ENCODE peak calls at places on chromosomes 12 and 14, in eight cellular contexts. U is HepG2, H is A549, K is K562, S is IMR-90, O is H1, P is SK-N-SH, Q is GM12878. I is an unnamed sample.

GRCh38 chr12:81692008-81692407 is 67.1 kb downstream of the PPFIA2 start:
- DNase-seq in U (no peak), H (no peak), K (no peak), S (no peak), O (no peak), P (no peak), Q (no peak), I (no peak)

GRCh38 chr14:20873370-20874177 is 17.6 kb upstream of the RNASE3 start:
- DNase-seq in U (peak), H (peak), K (peak), S (peak), O (peak), P (peak), Q (no peak), I (peak)

GRCh38 chr14:74512431-74512830 is 18.9 kb downstream of the ISCA2 start:
- DNase-seq in U (no peak), H (no peak), K (no peak), S (no peak), O (no peak), P (no peak), Q (no peak), I (no peak)

GRCh38 chr14:92368001-92368400 is 45.0 kb downstream of the SLC24A4 start:
- DNase-seq in U (no peak), H (no peak), K (no peak), S (no peak), O (no peak), P (no peak), Q (no peak), I (no peak)

GRCh38 chr14:77268989-77269595 is 1.9 kb downstream of the NGB start:
- DNase-seq in U (no peak), H (no peak), K (no peak), S (no peak), O (no peak), P (no peak), Q (no peak), I (no peak)

GRCh38 chr12:99232324-99232723 is 415.2 kb upstream of the GARIN6 start:
- DNase-seq in U (no peak), H (no peak), K (no peak), S (no peak), O (no peak), P (no peak), Q (no peak), I (no peak)

GRCh38 chr12:10466311-10466710 is 13.1 kb upstream of the KLRC1 start:
- DNase-seq in U (no peak), H (no peak), K (no peak), S (no peak), O (no peak), P (no peak), Q (no peak), I (no peak)

GRCh38 chr14:87260460-87260859 is 732.5 kb downstream of the GALC start:
- DNase-seq in U (no peak), H (no peak), K (no peak), S (no peak), O (no peak), P (no peak), Q (no peak), I (no peak)

GRCh38 chr14:56150645-56151345 is 32.6 kb downstream of the PELI2 start:
- DNase-seq in U (no peak), H (peak), K (no peak), S (no peak), O (no peak), P (no peak), Q (no peak), I (no peak)

GRCh38 chr12:73947627-73948026 is 590.0 kb upstream of the ATXN7L3B start:
- DNase-seq in U (no peak), H (no peak), K (no peak), S (no peak), O (no peak), P (no peak), Q (no peak), I (no peak)

GRCh38 chr12:77686760-77687159 is 143.9 kb upstream of the NAV3 start:
- DNase-seq in U (no peak), H (no peak), K (no peak), S (peak), O (no peak), P (no peak), Q (no peak), I (no peak)

GRCh38 chr12:130830246-130830551 is 8.9 kb downstream of the STX2 start:
- DNase-seq in U (no peak), H (no peak), K (peak), S (no peak), O (no peak), P (no peak), Q (no peak), I (no peak)

GRCh38 chr14:49594347-49595089 is 4.2 kb upstream of the LRR1 start:
- DNase-seq in U (no peak), H (peak), K (peak), S (peak), O (no peak), P (no peak), Q (peak), I (no peak)

GRCh38 chr14:62778847-62779246 is 266.4 kb downstream of the KCNH5 start:
- DNase-seq in U (no peak), H (no peak), K (no peak), S (peak), O (no peak), P (no peak), Q (no peak), I (no peak)

GRCh38 chr12:127829974-127830543 is 436.9 kb upstream of the TMEM132C start:
- DNase-seq in U (no peak), H (no peak), K (no peak), S (no peak), O (no peak), P (peak), Q (no peak), I (no peak)

GRCh38 chr12:127830730-127831129 is 436.2 kb upstream of the TMEM132C start:
- DNase-seq in U (no peak), H (no peak), K (no peak), S (no peak), O (no peak), P (no peak), Q (no peak), I (no peak)

DNA sequence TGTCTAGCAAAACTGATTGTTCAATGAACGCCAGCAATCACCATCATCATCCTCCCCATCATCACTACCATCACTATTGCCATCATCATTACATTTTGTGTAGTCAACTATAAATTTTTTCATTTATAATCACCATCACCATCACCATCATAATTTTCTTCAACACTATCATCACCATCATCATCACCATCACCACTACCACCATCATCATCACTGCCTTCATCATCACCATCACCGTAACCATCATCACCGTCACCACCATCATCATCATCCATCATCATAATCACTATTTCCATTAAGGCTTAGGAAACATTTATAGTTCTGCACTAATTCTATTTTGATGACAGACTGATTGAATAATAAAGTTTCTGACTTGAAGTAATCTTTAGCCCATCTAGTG is 434.8 kb upstream of the TMEM132C start:
- DNase-seq in U (no peak), H (no peak), K (no peak), S (no peak), O (no peak), P (no peak), Q (no peak), I (no peak)
- TF ChIP-seq RAD21 in U (no peak), H (no peak), K (no peak), S (no peak), O (no peak), P (no peak), Q (no peak), I (no peak)

DNA sequence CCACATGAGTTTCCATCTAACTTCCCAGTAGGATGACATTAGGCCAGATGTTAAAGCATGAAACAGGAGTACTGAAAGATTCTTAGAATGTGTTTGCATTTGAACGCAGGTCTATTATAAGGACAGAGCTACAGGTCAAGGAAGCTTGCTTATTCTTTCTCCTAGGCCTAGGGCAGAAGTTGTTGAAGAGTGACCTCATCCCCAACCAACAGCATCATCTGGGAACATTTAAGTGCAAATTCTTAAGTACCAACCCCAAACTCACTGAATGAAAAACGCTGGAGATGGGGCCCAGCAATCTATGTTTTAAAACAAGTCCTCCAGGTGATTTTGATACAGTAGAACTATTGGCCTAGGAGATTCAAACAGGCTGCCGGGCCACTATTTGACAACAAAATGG is 52.4 kb downstream of the PAPLN start:
- DNase-seq in U (no peak), H (no peak), K (no peak), S (peak), O (no peak), P (no peak), Q (no peak), I (no peak)
- TF ChIP-seq RAD21 in U (no peak), H (no peak), K (no peak), S (no peak), O (no peak), P (no peak), Q (no peak), I (no peak)

DNA sequence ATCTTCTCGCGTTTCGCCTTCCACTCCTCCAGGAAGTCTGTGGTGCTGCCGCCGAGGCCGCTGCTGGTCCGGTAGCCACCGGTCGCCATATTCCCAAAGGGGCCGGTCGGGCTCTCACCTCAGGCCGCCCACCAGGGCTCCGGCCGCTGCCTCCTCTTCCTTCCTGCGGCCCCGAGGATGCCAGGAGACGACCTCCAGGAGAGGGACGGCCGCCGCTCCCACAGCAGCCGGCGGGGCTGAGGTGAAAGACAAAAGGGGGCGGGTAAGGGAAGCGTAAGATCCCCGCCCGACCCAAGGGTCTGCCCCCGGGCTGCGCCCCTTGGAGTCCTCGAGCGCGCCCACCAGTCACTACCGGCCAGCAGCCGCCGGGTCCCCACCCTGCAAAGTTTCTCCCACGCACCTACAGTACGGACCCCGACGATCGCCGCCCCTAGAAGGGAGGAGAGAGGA is 583 bp downstream of the PAWR start:
- DNase-seq in U (peak), H (peak), K (no peak), S (peak), O (no peak), P (peak), Q (no peak), I (no peak)
- TF ChIP-seq RAD21 in U (no peak), H (no peak), K (no peak), S (no peak), O (no peak), P (no peak), Q (no peak), I (no peak)

DNA sequence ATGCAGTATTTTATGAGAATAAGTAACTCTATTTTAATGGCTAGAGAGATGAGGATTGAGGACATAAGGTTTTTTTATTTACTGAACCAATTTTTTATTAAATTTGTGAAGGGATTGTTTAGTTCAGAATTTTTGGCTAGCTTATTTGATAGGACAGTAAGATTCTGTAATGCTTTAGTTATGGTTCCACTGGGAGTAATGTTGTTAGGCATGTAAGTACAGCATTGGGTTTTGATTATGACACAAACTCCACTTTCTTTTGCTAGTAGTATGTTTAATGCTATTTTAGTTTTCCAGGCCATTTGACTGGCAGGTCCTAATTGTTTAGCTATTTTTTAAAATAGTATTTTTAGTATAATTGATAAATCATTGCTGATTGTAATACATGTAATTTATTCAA is 33.8 kb upstream of the LRRC10 start:
- DNase-seq in U (no peak), H (no peak), K (no peak), S (no peak), O (no peak), P (no peak), Q (no peak), I (no peak)
- TF ChIP-seq RAD21 in U (no peak), H (no peak), K (no peak), S (no peak), O (no peak), P (no peak), Q (no peak), I (no peak)

DNA sequence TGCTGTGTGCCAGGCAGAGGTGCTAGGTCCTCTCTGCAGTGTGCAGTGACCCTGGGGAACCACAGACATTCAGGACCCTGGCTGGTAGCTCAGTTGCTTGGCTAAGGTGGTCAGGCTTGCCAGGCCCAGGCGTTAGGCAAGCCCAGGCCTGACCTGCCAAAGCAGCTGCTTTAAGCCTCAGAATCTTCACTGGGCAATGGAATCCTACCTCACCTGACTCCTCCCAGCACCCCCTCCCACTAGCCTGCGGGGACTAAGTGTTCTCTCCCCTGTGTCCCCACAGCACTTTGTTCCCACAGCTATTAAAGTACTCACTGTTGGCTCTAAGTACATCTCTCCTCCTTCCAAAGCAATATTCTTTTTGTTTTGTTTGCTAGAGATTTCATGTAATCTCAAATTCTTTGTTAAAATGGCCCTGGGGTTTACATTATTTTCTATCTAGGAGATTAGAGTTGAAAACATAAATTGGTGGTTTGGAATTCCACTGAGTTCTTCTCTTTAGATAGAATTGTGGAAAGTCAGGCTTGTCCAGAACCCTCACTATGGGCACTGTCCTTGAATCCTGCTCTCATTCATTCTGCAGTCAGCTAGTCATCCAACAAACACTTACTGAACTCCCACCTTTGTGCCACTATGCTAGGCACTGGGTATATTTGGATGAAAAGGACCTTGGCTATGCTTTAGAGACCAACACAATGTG is 44.4 kb downstream of the DGLUCY start:
- DNase-seq in U (no peak), H (no peak), K (no peak), S (no peak), O (no peak), P (no peak), Q (no peak), I (no peak)
- TF ChIP-seq RAD21 in U (no peak), H (no peak), K (no peak), S (no peak), O (no peak), P (no peak), Q (no peak), I (no peak)

DNA sequence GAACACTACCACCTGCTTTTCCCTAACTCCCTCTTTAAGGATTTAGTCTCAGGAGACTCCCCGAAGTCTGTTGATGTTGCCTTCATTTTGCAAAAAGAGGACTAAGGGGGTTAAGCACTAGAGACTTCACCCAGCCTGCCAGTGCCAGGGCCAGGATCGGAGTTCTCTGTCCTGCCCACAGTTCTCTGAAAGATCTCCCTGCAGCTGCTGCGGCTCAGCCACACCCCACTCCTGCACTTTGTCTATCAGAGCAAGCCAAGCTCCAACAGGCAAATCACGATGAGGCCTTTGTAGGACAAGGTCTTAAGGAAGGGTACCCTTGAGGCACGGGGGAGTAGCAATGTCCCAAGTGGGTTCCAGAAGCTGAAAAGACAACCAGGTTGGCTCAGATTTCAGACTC is 148.8 kb upstream of the EGLN3 start:
- DNase-seq in U (no peak), H (no peak), K (no peak), S (no peak), O (no peak), P (no peak), Q (no peak), I (no peak)
- TF ChIP-seq RAD21 in U (no peak), H (no peak), K (no peak), S (no peak), O (no peak), P (no peak), Q (no peak), I (no peak)

GRCh38 chr12:109302770-109303169 is 6.3 kb downstream of the FOXN4 start:
- DNase-seq in U (no peak), H (no peak), K (no peak), S (no peak), O (no peak), P (no peak), Q (no peak), I (no peak)

GRCh38 chr12:109305547-109305946 is 3.5 kb downstream of the FOXN4 start:
- DNase-seq in U (no peak), H (no peak), K (no peak), S (no peak), O (no peak), P (no peak), Q (no peak), I (no peak)

GRCh38 chr12:109307051-109307450 is 2.0 kb downstream of the FOXN4 start:
- DNase-seq in U (peak), H (no peak), K (no peak), S (no peak), O (no peak), P (peak), Q (no peak), I (no peak)

GRCh38 chr12:109302358-109302757 is 6.7 kb downstream of the FOXN4 start:
- DNase-seq in U (no peak), H (peak), K (no peak), S (no peak), O (no peak), P (no peak), Q (no peak), I (no peak)

DNA sequence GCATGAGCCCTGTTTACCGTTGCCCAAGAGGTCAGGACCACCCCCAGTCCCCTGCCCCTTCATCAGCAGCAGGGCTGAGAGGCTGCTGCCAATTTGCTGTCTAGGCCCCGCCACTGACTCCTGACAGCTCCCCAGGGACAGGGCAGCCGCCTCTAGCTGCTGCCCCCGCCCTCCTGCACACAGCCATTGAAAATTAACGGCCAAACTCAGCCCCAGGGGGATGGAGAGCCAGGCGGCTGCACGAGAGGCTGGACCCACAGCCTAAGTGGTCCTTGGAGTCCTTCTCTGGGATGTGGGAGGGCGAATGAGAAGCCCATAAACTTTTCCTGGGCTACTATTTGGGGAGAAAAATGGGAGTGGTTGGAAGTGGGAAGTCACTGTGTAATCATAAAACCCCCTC is 4.6 kb downstream of the FOXN4 start:
- DNase-seq in U (no peak), H (no peak), K (no peak), S (no peak), O (no peak), P (peak), Q (no peak), I (no peak)
- TF ChIP-seq RAD21 in U (no peak), H (no peak), K (no peak), S (no peak), O (no peak), P (no peak), Q (no peak), I (no peak)

GRCh38 chr12:19138551-19139344 is 9.2 kb downstream of the PLEKHA5 start:
- DNase-seq in U (no peak), H (no peak), K (peak), S (peak), O (no peak), P (no peak), Q (no peak), I (no peak)
- TF ChIP-seq RAD21 in U (no peak), H (no peak), K (no peak), S (no peak), O (no peak), P (no peak), Q (no peak), I (no peak)

I was measured in HCT116.